ENCODE peak calls at places on chromosome 3, in nine cellular contexts. C is endothelial cell; D is GM03348; I is AG04450; M is activated CD4-positive, alpha-beta T cell treated with anti-CD3 and anti-CD28 coated beads, Interleukin-2, amount 50 U/mL, for 24 hours; S is CD8-positive, alpha-beta T cell; R is stimulated activated naive B cell treated with anti-CD40 and anti-IgM and Interleukin-4, amounts not matched to agents 10 μg/mL and 1 μg/mL and 100 μg/mL, for 72 hours; H is stimulated activated CD8-positive, alpha-beta memory T cell treated with anti-CD3 and anti-CD28 coated beads, Interleukin-15, amount 100 ng/mL, for 4 hours; L is activated CD4-positive, alpha-beta memory T cell treated with anti-CD3 and anti-CD28 coated beads, Interleukin-2, amount 10 ng/mL, durations not matched to agents 7 days and 5 days. E is an unnamed sample.

GRCh38 chr3:42780892-42781700 is 8.0 kb upstream of the CCDC13 start:
- DNase-seq in S (no peak), R (no peak), I (no peak), L (no peak), C (peak), D (peak), M (no peak), H (no peak), E (no peak)

GRCh38 chr3:42535981-42536784 is 33.7 kb downstream of the VIPR1 start:
- DNase-seq in H (no peak), C (peak), M (no peak), D (peak), S (peak), I (no peak), L (peak), R (no peak), E (no peak)

GRCh38 chr3:161273589-161274218 is 52.6 kb downstream of the NMD3 start:
- DNase-seq in M (no peak), S (no peak), H (no peak), R (no peak), D (peak), L (no peak), C (peak), I (no peak), E (no peak)

GRCh38 chr3:42846682-42847522 is 28.8 kb downstream of the CYP8B1 start:
- DNase-seq in S (no peak), M (no peak), H (no peak), C (no peak), L (peak), D (no peak), R (peak), I (no peak), E (no peak)

GRCh38 chr3:169044341-169045113 is 619.0 kb downstream of the MECOM start:
- DNase-seq in I (peak), R (no peak), C (no peak), M (no peak), S (no peak), D (peak), H (no peak), L (no peak), E (no peak)

GRCh38 chr3:130773371-130773770 is 26.7 kb upstream of the PIK3R4 start:
- DNase-seq in C (no peak), M (no peak), I (no peak), S (no peak), H (no peak), L (no peak), R (no peak), D (peak), E (no peak)

GRCh38 chr3:147298511-147298982 is 107.8 kb downstream of the ZIC4 start:
- DNase-seq in C (no peak), I (peak), H (no peak), R (no peak), S (no peak), M (no peak), D (peak), L (no peak), E (no peak)

GRCh38 chr3:48899298-48899697 is 616 bp upstream of the SLC25A20 start:
- DNase-seq in C (no peak), M (no peak), D (no peak), H (no peak), R (no peak), I (no peak), S (peak), L (peak), E (no peak)

GRCh38 chr3:126156468-126156867 is 23.9 kb downstream of the ALDH1L1 start:
- DNase-seq in D (peak), I (no peak), C (no peak), S (no peak), L (peak), R (no peak), M (no peak), H (no peak), E (no peak)

GRCh38 chr3:78917541-78917940 is 850.3 kb downstream of the ROBO1 start:
- DNase-seq in L (no peak), C (no peak), R (no peak), M (no peak), S (no peak), I (no peak), D (no peak), H (no peak), E (no peak)

GRCh38 chr3:64400706-64401105 is 175.4 kb upstream of the PRICKLE2 start:
- DNase-seq in H (no peak), D (no peak), R (no peak), C (no peak), M (no peak), L (no peak), I (no peak), S (no peak), E (no peak)

GRCh38 chr3:52144034-52144795 is 10.0 kb downstream of the POC1A start:
- DNase-seq in M (peak), I (peak), H (peak), R (peak), S (peak), C (peak), L (peak), D (peak), E (peak)

GRCh38 chr3:43995078-43995928 is 246.4 kb upstream of the TOPAZ1 start:
- DNase-seq in L (peak), M (no peak), C (peak), R (no peak), H (no peak), D (peak), I (no peak), S (no peak), E (no peak)

GRCh38 chr3:71591106-71591505 is 7.6 kb upstream of the FOXP1 start:
- DNase-seq in S (no peak), C (no peak), L (no peak), R (no peak), M (no peak), D (no peak), H (no peak), I (no peak), E (no peak)

GRCh38 chr3:117589454-117589853 is 879.9 kb downstream of the TUSC7 start:
- DNase-seq in H (no peak), S (no peak), C (no peak), R (no peak), D (no peak), M (no peak), I (no peak), L (no peak), E (no peak)

GRCh38 chr3:149401926-149402310 is 24.5 kb upstream of the TM4SF1 start:
- DNase-seq in R (no peak), S (no peak), C (no peak), I (no peak), H (no peak), L (no peak), D (no peak), M (no peak), E (no peak)

GRCh38 chr3:149519912-149520311 is 45.4 kb downstream of the TM4SF4 start:
- DNase-seq in M (no peak), D (no peak), C (no peak), S (no peak), L (no peak), R (no peak), I (no peak), H (no peak), E (no peak)

GRCh38 chr3:151315846-151316245 is 774 bp downstream of the GPR87 start:
- DNase-seq in C (no peak), L (no peak), S (no peak), D (no peak), H (no peak), M (no peak), R (no peak), I (no peak), E (no peak)

GRCh38 chr3:114147281-114147680 is 31.6 kb downstream of the DRD3 start:
- DNase-seq in S (no peak), C (no peak), R (no peak), H (no peak), D (no peak), I (no peak), M (no peak), L (no peak), E (no peak)

GRCh38 chr3:78665776-78666457 is 1101.9 kb downstream of the ROBO1 start:
- DNase-seq in R (no peak), M (no peak), D (no peak), S (no peak), L (no peak), C (no peak), I (no peak), H (no peak), E (no peak)

GRCh38 chr3:20669675-20670074 is 483.7 kb upstream of the SGO1 start:
- DNase-seq in C (no peak), S (no peak), M (no peak), L (no peak), I (no peak), R (no peak), D (no peak), H (no peak), E (no peak)

GRCh38 chr3:52090620-52091468 is 34.5 kb upstream of the DUSP7 start:
- DNase-seq in D (no peak), L (no peak), M (no peak), C (no peak), H (no peak), R (no peak), S (no peak), I (no peak), E (no peak)

GRCh38 chr3:58386966-58387365 is 46.7 kb downstream of the PDHB start:
- DNase-seq in C (peak), R (no peak), D (peak), L (no peak), I (peak), H (no peak), S (no peak), M (no peak), E (no peak)

GRCh38 chr3:32467333-32468070 is 35.1 kb downstream of the CMTM6 start:
- DNase-seq in M (peak), R (peak), H (peak), D (peak), L (peak), S (peak), C (peak), I (no peak), E (peak)

GRCh38 chr3:55508335-55508734 is 21.2 kb upstream of the WNT5A start:
- DNase-seq in H (no peak), L (no peak), M (no peak), R (no peak), C (no peak), S (no peak), I (no peak), D (no peak), E (no peak)

GRCh38 chr3:10228248-10228950 is 19.9 kb upstream of the TATDN2 start:
- DNase-seq in M (no peak), S (no peak), D (no peak), C (no peak), L (peak), I (no peak), H (no peak), R (no peak), E (no peak)

GRCh38 chr3:115325539-115325938 is 178.5 kb upstream of the ZBTB20 start:
- DNase-seq in M (no peak), H (no peak), D (peak), C (peak), R (no peak), L (no peak), S (no peak), I (peak), E (peak)

GRCh38 chr3:156513619-156514018 is 41.3 kb downstream of the SSR3 start:
- DNase-seq in M (no peak), L (no peak), C (no peak), R (no peak), D (no peak), I (no peak), H (no peak), S (no peak), E (no peak)

GRCh38 chr3:65545429-65545828 is 493.3 kb downstream of the MAGI1 start:
- DNase-seq in R (no peak), D (peak), H (no peak), I (no peak), L (no peak), C (no peak), S (no peak), M (no peak), E (no peak)

GRCh38 chr3:149449799-149450198 is 24.7 kb upstream of the TM4SF4 start:
- DNase-seq in L (no peak), H (no peak), D (peak), C (no peak), M (no peak), I (no peak), R (no peak), S (no peak), E (no peak)

GRCh38 chr3:195715583-195716266 is 5.1 kb upstream of the MUC20 start:
- DNase-seq in R (peak), S (no peak), L (no peak), H (no peak), M (no peak), C (no peak), D (no peak), I (no peak), E (no peak)

GRCh38 chr3:40046149-40046548 is 236.7 kb downstream of the MYRIP start:
- DNase-seq in I (no peak), H (no peak), L (no peak), M (no peak), D (no peak), S (no peak), C (no peak), R (no peak), E (no peak)

GRCh38 chr3:6716374-6716773 is 144.5 kb upstream of the GRM7 start:
- DNase-seq in D (no peak), C (no peak), I (no peak), M (no peak), R (no peak), L (no peak), S (no peak), H (no peak), E (no peak)

GRCh38 chr3:71600646-71601288 is 17.2 kb upstream of the FOXP1 start:
- DNase-seq in I (no peak), S (no peak), M (no peak), D (no peak), C (no peak), L (no peak), R (no peak), H (no peak), E (no peak)

GRCh38 chr3:125125822-125126245 is 70.0 kb upstream of the HEG1 start:
- DNase-seq in L (peak), D (peak), I (peak), M (no peak), C (no peak), H (no peak), R (no peak), S (no peak), E (no peak)

GRCh38 chr3:139718415-139718814 is 40.6 kb upstream of the NMNAT3 start:
- DNase-seq in S (no peak), R (no peak), I (no peak), M (no peak), D (peak), H (no peak), C (peak), L (no peak), E (no peak)

GRCh38 chr3:22585504-22585903 is 617.6 kb upstream of the UBE2E2 start:
- DNase-seq in M (no peak), R (no peak), I (no peak), S (no peak), L (no peak), H (no peak), D (peak), C (no peak), E (no peak)

GRCh38 chr3:197026481-197026866 is 3.1 kb downstream of the MELTF start:
- DNase-seq in H (no peak), R (no peak), L (peak), S (no peak), I (no peak), C (no peak), M (no peak), D (peak), E (no peak)

GRCh38 chr3:64355473-64355872 is 130.2 kb upstream of the PRICKLE2 start:
- DNase-seq in L (no peak), D (no peak), M (no peak), H (no peak), S (no peak), R (no peak), I (no peak), C (no peak), E (no peak)

E was measured in mesothelial cell of epicardium.